ENCODE peak calls at places on chromosomes 4 and X, in eight cellular contexts. H, M, U, Q, O, E, B and C are unnamed samples.

GRCh38 chrX:42755820-42756219 is 22.1 kb downstream of the PPP1R2C start:
- DNase-seq in U (no peak), E (no peak), B (no peak), H (no peak), Q (no peak), O (no peak), M (no peak), C (peak)

GRCh38 chr4:94523033-94523590 is 71.4 kb downstream of the PDLIM5 start:
- DNase-seq in O (no peak), H (no peak), Q (no peak), U (no peak), M (no peak), E (no peak), B (no peak), C (no peak)

GRCh38 chr4:137674066-137674465 is 141.8 kb upstream of the PCDH18 start:
- DNase-seq in B (no peak), E (no peak), O (no peak), Q (no peak), H (no peak), M (no peak), U (no peak), C (no peak)

GRCh38 chr4:94457692-94458106 is 6.0 kb downstream of the PDLIM5 start:
- DNase-seq in B (no peak), U (no peak), H (no peak), Q (no peak), E (peak), M (no peak), O (no peak), C (peak)

GRCh38 chr4:6594826-6595355 is 19.9 kb downstream of the MAN2B2 start:
- DNase-seq in B (no peak), O (no peak), H (no peak), U (no peak), Q (no peak), E (no peak), M (no peak), C (no peak)

GRCh38 chrX:130443883-130444282 is 42.1 kb downstream of the RBMX2 start:
- DNase-seq in M (no peak), E (no peak), B (no peak), Q (no peak), O (no peak), U (no peak), H (no peak), C (no peak)

GRCh38 chr4:24642941-24643628 is 58.7 kb upstream of the DHX15 start:
- DNase-seq in O (no peak), E (no peak), B (no peak), M (no peak), Q (no peak), H (no peak), U (no peak), C (peak)

GRCh38 chrX:92247076-92247475 is 467.9 kb downstream of the PCDH11X start:
- DNase-seq in U (no peak), B (no peak), H (no peak), M (no peak), O (no peak), E (no peak), Q (no peak), C (peak)

GRCh38 chr4:38562751-38563198 is 101.2 kb upstream of the KLF3 start:
- DNase-seq in Q (peak), H (no peak), M (no peak), U (no peak), E (peak), B (no peak), O (no peak), C (no peak)

GRCh38 chr4:42436950-42437349 is 39.7 kb downstream of the SHISA3 start:
- DNase-seq in M (no peak), E (no peak), U (no peak), H (no peak), B (no peak), Q (no peak), O (no peak), C (no peak)

GRCh38 chrX:116379854-116380253 is 56.6 kb upstream of the SLC6A14 start:
- DNase-seq in H (no peak), E (no peak), O (no peak), U (no peak), M (no peak), B (no peak), Q (no peak), C (no peak)

GRCh38 chrX:8869812-8870211 is 68.6 kb upstream of the FAM9A start:
- DNase-seq in O (no peak), M (no peak), U (no peak), Q (no peak), B (no peak), H (no peak), E (no peak), C (no peak)

GRCh38 chrX:155215443-155216178 is 649 bp upstream of the VBP1 start:
- DNase-seq in U (no peak), H (no peak), B (no peak), E (no peak), Q (no peak), M (no peak), O (peak), C (no peak)

GRCh38 chr4:131526686-131527085 is 1622.4 kb upstream of the PCDH10 start:
- DNase-seq in O (no peak), B (no peak), Q (no peak), H (no peak), U (no peak), M (no peak), E (no peak), C (no peak)

GRCh38 chr4:24805036-24805435 is 9.7 kb downstream of the SOD3 start:
- DNase-seq in Q (no peak), U (no peak), H (no peak), O (no peak), B (no peak), M (no peak), E (no peak), C (no peak)